ENCODE peak calls at places on chromosomes 13 and 19, in nine cellular contexts. I, U, Z, L, F, H, B, Q and J are unnamed samples.

GRCh38 chr13:90760639-90761038 is 586.8 kb upstream of the MIR17HG start:
- DNase-seq in U (no peak), B (no peak), F (no peak), H (no peak), L (no peak), I (no peak), Q (no peak), Z (no peak), J (no peak)

GRCh38 chr19:45419895-45420294 is 3.8 kb downstream of the ERCC1 start:
- DNase-seq in F (no peak), Q (no peak), U (no peak), L (no peak), B (no peak), H (no peak), I (no peak), Z (no peak), J (no peak)

GRCh38 chr19:18171605-18172327 is 1.8 kb upstream of the IFI30 start:
- DNase-seq in H (no peak), I (no peak), B (peak), Q (no peak), U (no peak), Z (no peak), F (no peak), L (no peak), J (no peak)

GRCh38 chr19:41870401-41870873 is 6.6 kb upstream of the CD79A start:
- DNase-seq in L (peak), B (no peak), Z (peak), F (no peak), H (no peak), I (peak), Q (no peak), U (no peak), J (no peak)

GRCh38 chr13:104024416-104025170 is 958.4 kb upstream of the SLC10A2 start:
- DNase-seq in Z (peak), L (peak), I (no peak), H (no peak), B (no peak), Q (no peak), F (no peak), U (no peak), J (peak)

GRCh38 chr13:19085876-19086275 is 95.7 kb downstream of the TUBA3C start:
- DNase-seq in H (no peak), Z (no peak), Q (no peak), B (peak), F (no peak), I (no peak), L (no peak), U (no peak), J (no peak)

GRCh38 chr19:36528921-36529518 is 949 bp upstream of the ZNF260 start:
- DNase-seq in Q (no peak), Z (no peak), B (no peak), H (no peak), L (no peak), U (no peak), F (no peak), I (no peak), J (no peak)

GRCh38 chr19:10155834-10156233 is 36.1 kb upstream of the EIF3G start:
- DNase-seq in B (no peak), U (no peak), Q (no peak), I (no peak), H (no peak), L (peak), Z (peak), F (no peak), J (no peak)

GRCh38 chr13:45370922-45371406 is 30.0 kb upstream of the TPT1 start:
- DNase-seq in H (peak), U (peak), I (peak), F (peak), L (peak), Q (peak), Z (peak), B (peak), J (peak)

GRCh38 chr19:15885919-15886318 is 12.0 kb downstream of the CYP4F2 start:
- DNase-seq in F (no peak), B (no peak), Z (no peak), I (no peak), H (no peak), L (no peak), U (no peak), Q (no peak), J (no peak)

GRCh38 chr13:42333613-42334328 is 61.8 kb downstream of the AKAP11 start:
- DNase-seq in Z (peak), Q (no peak), I (peak), B (no peak), F (no peak), H (no peak), L (peak), U (no peak), J (peak)

GRCh38 chr13:21458457-21458815 is 667 bp downstream of the ZDHHC20 start:
- DNase-seq in I (peak), Z (no peak), H (peak), L (no peak), U (peak), Q (peak), F (no peak), B (peak), J (no peak)

GRCh38 chr19:54209748-54210494 is 9.3 kb downstream of the RPS9 start:
- DNase-seq in L (peak), Q (peak), H (peak), U (peak), Z (peak), I (peak), B (peak), F (peak), J (peak)

GRCh38 chr13:28751210-28751935 is 32.6 kb upstream of the SLC46A3 start:
- DNase-seq in Z (peak), L (peak), U (no peak), Q (no peak), I (no peak), B (no peak), H (no peak), F (no peak), J (no peak)

GRCh38 chr19:35045667-35046300 is 4.3 kb downstream of the HPN start:
- DNase-seq in B (no peak), L (peak), Z (peak), H (no peak), I (peak), F (no peak), U (no peak), Q (no peak), J (no peak)

GRCh38 chr13:80399340-80400163 is 58.6 kb upstream of the SPRY2 start:
- DNase-seq in H (peak), I (no peak), L (no peak), F (no peak), Z (no peak), B (peak), Q (no peak), U (no peak), J (no peak)

GRCh38 chr19:47376589-47377144 is 27.6 kb downstream of the DHX34 start:
- DNase-seq in Z (no peak), H (no peak), U (no peak), L (no peak), B (no peak), Q (no peak), F (no peak), I (no peak), J (no peak)

GRCh38 chr19:17519967-17520366 is 8.5 kb downstream of the PGLS start:
- DNase-seq in Q (no peak), I (no peak), B (no peak), H (no peak), L (no peak), F (no peak), Z (peak), U (no peak), J (no peak)

GRCh38 chr19:7340959-7341837 is 7.5 kb upstream of the ARHGEF18 start:
- DNase-seq in Z (peak), U (peak), H (peak), L (peak), Q (peak), F (peak), I (peak), B (peak), J (peak)

GRCh38 chr13:22095794-22096193 is 424.9 kb downstream of the FGF9 start:
- DNase-seq in L (no peak), F (no peak), I (no peak), H (no peak), Q (no peak), Z (no peak), U (no peak), B (no peak), J (no peak)

GRCh38 chr19:49338691-49339363 is 3.6 kb downstream of the CD37 start:
- DNase-seq in Q (peak), H (peak), F (no peak), I (peak), Z (peak), L (peak), B (peak), U (peak), J (peak)

GRCh38 chr19:49336482-49337266 is 1.5 kb downstream of the CD37 start:
- DNase-seq in B (no peak), I (no peak), Q (no peak), Z (no peak), H (peak), U (no peak), L (no peak), F (no peak), J (no peak)

GRCh38 chr19:49339364-49340068 is 4.3 kb downstream of the CD37 start:
- DNase-seq in I (no peak), Q (peak), F (peak), Z (peak), H (peak), L (peak), B (peak), U (peak), J (peak)

GRCh38 chr19:49337267-49338022 is 2.2 kb downstream of the CD37 start:
- DNase-seq in B (no peak), I (no peak), H (peak), L (no peak), F (no peak), Q (no peak), Z (no peak), U (no peak), J (no peak)

GRCh38 chr19:49338023-49338677 is 2.9 kb downstream of the CD37 start:
- DNase-seq in H (peak), B (no peak), Z (no peak), U (no peak), L (no peak), F (no peak), I (no peak), Q (no peak), J (no peak)
- H3K4me3 ChIP-seq in H (peak), B (peak), Z (no peak), U (peak), L (no peak), F (no peak), I (no peak), Q (no peak), J (no peak)

GRCh38 chr13:110435331-110435730 is 126.2 kb downstream of the RAB20 start:
- DNase-seq in L (no peak), I (no peak), H (no peak), Q (no peak), U (no peak), B (no peak), Z (no peak), F (no peak), J (no peak)
- TF ChIP-seq CTCF in L (no peak), I (no peak), H (no peak), Q (no peak), U (no peak), B (no peak), Z (no peak), F (no peak), J (no peak)

GRCh38 chr19:1753730-1754442 is 580 bp downstream of the ONECUT3 start:
- DNase-seq in I (no peak), Q (no peak), L (no peak), F (no peak), U (no peak), H (no peak), Z (no peak), B (no peak), J (no peak)
- H3K4me3 ChIP-seq in I (no peak), Q (no peak), L (no peak), F (no peak), U (no peak), H (no peak), Z (no peak), B (no peak), J (no peak)

GRCh38 chr19:13082192-13083007 is 20.3 kb downstream of the LYL1 start:
- DNase-seq in Q (no peak), H (no peak), Z (peak), L (peak), B (no peak), I (peak), F (no peak), U (no peak), J (peak)
- TF ChIP-seq CTCF in Q (no peak), H (peak), Z (peak), L (peak), B (no peak), I (peak), F (peak), U (peak), J (peak)

DNA sequence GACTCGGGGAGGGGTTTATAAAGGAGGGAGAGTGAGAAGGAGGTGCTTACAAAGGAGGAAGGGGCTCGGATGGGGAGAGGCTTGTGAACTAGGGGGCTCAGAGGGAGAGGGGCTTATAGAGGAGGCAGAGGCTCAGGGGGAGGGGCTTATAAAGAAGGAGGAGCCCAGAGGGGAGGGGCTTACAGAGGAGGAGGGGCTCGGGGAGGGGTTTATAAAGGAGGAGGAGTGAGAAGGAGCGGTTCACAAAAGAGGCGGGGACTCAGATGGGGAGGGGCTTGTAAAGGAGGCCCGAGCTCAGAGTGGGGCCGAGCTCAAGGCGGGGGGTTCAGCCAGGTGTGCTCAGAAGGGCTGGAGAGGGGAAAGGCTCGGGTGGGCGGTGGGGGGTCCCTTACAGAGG is 508 bp downstream of the SMIM24 start:
- DNase-seq in U (no peak), B (no peak), H (no peak), F (no peak), L (no peak), Z (no peak), Q (peak), I (peak), J (no peak)
- H3K4me3 ChIP-seq in U (no peak), B (no peak), H (peak), F (no peak), L (no peak), Z (no peak), Q (peak), I (no peak), J (no peak)

DNA sequence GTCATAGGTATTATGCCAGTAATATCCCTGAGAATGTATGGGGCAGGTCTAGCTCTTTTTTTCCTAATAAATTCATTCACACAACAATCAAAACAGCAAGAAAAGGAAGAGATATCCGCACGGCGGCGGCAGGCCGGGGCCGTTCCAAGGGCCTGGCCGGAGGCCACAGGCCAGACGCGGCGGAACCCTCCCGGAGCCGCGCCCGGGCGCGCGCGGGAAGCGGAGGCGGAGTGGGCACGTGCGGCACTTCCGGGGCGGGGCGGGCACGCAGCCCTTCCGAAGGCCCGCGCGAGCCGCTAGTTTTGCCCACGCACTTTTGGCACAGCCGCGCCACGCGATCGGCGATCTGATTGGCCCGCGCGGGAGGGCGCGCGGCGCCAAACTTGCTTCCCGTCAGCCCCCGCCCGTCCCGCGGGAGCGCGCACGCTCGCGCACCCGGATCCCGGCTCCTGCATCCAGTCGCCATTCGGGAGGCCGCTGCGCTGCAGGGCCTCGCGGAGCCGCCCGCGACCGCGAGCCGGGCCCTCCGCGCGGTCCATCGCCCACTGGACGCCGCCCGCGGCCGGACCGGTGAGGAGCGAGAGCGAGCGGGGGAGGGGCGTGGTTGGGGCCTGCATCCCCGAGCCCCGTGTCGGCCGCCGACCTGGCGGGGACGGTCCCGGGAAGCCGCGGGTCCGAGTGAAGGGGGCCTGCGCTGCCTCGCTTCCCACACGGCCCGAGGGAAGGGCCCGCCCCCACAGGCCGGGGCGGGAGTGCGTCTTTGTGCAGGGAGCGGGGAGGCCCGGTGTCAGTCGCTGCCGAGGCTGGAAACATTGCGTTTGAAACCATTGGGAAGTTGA is at the start of gene CHAMP1:
- DNase-seq in H (peak), Z (peak), Q (peak), I (peak), L (peak), B (peak), U (peak), F (peak), J (peak)
- TF ChIP-seq CTCF in H (no peak), Z (no peak), Q (no peak), I (no peak), L (no peak), B (no peak), U (no peak), F (no peak), J (peak)

GRCh38 chr19:20423381-20424207 is 142.0 kb downstream of the ZNF737 start:
- DNase-seq in H (peak), Q (peak), L (peak), U (peak), F (no peak), B (peak), Z (peak), I (no peak), J (peak)

GRCh38 chr19:20422616-20423205 is 142.9 kb downstream of the ZNF737 start:
- DNase-seq in I (no peak), B (no peak), Q (no peak), U (peak), H (peak), L (peak), F (no peak), Z (peak), J (peak)

DNA sequence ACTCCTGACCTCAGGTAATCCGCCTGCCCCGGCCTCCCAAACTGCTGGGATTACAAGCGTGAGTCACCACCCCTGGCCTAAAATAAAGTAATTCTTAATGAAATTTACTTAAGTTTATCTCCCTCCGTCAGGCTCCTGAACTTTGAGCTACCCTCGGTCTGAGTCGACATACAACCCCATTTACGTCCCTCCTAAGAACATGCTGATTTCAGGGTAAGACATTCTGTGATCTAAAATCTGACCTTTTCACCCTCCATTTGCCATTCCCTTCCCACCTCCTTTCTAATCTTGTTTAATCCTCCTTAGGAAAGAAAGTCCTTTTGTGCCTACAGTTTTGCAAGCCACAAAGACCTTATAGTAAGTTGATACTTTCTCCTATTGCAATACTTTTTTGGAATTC is 143.4 kb downstream of the ZNF737 start:
- DNase-seq in U (no peak), B (no peak), H (no peak), Q (no peak), Z (no peak), F (no peak), I (no peak), L (no peak), J (peak)
- H3K4me3 ChIP-seq in U (peak), B (no peak), H (peak), Q (no peak), Z (no peak), F (no peak), I (no peak), L (no peak), J (no peak)